ENCODE peak calls at places on chromosomes 3 and 15, in seven cellular contexts. M is ovary, Z is sigmoid colon, S is H9, L is Panc1, J is cardiac muscle cell, I is upper lobe of right lung. O is an unnamed sample.

GRCh38 chr3:188656196-188656982 is 502.4 kb downstream of the LPP start:
- DNase-seq in M (no peak), Z (no peak), S (no peak), L (no peak), J (no peak), I (no peak), O (no peak)

GRCh38 chr3:123732447-123732846 is 147.6 kb upstream of the HACD2 start:
- DNase-seq in M (no peak), Z (no peak), S (no peak), L (peak), J (no peak), I (no peak), O (peak)

GRCh38 chr3:9422712-9423424 is 25.5 kb downstream of the SETD5 start:
- DNase-seq in M (peak), Z (peak), S (peak), L (peak), J (peak), I (no peak), O (peak)

GRCh38 chr3:167113466-167113865 is 266.6 kb downstream of the ZBBX start:
- DNase-seq in M (no peak), Z (no peak), S (no peak), L (no peak), J (no peak), I (no peak), O (no peak)

GRCh38 chr3:15099364-15100098 is 583 bp upstream of the RBSN start:
- DNase-seq in M (no peak), Z (no peak), S (no peak), L (no peak), J (no peak), I (no peak), O (no peak)

GRCh38 chr3:36991923-36992805 is 767 bp downstream of the EPM2AIP1 start:
- DNase-seq in M (no peak), Z (peak), S (no peak), L (no peak), J (no peak), I (no peak), O (peak)

GRCh38 chr3:139577899-139578298 is 38.4 kb upstream of the RBP1 start:
- DNase-seq in M (no peak), Z (no peak), S (peak), L (no peak), J (no peak), I (no peak), O (no peak)

GRCh38 chr3:158434412-158435038 is 136.5 kb upstream of the MLF1 start:
- DNase-seq in M (peak), Z (peak), S (peak), L (peak), J (peak), I (no peak), O (peak)

GRCh38 chr3:35745802-35746484 is 106.6 kb downstream of the ARPP21 start:
- DNase-seq in M (no peak), Z (no peak), S (no peak), L (no peak), J (no peak), I (no peak), O (no peak)

GRCh38 chr3:18667552-18667951 is 242.4 kb upstream of the SATB1 start:
- DNase-seq in M (no peak), Z (no peak), S (no peak), L (no peak), J (no peak), I (no peak), O (no peak)

GRCh38 chr15:22241451-22241850 is 161.1 kb downstream of the OR4M2 start:
- DNase-seq in M (no peak), Z (no peak), S (no peak), L (no peak), J (no peak), I (no peak), O (no peak)

GRCh38 chr3:186719945-186720739 is 3.0 kb downstream of the KNG1 start:
- DNase-seq in M (no peak), Z (no peak), S (no peak), L (no peak), J (no peak), I (no peak), O (no peak)

GRCh38 chr3:67382551-67382950 is 271.9 kb downstream of the SUCLG2 start:
- DNase-seq in M (no peak), Z (no peak), S (no peak), L (no peak), J (no peak), I (no peak), O (no peak)

GRCh38 chr3:105483476-105483875 is 116.8 kb downstream of the ALCAM start:
- DNase-seq in M (no peak), Z (no peak), S (no peak), L (no peak), J (no peak), I (no peak), O (no peak)

GRCh38 chr3:128804017-128804816 is 75.2 kb upstream of the ACAD9 start:
- DNase-seq in M (no peak), Z (no peak), S (no peak), L (no peak), J (no peak), I (no peak), O (no peak)

GRCh38 chr3:79018671-79019136 is 749.1 kb downstream of the ROBO1 start:
- DNase-seq in M (peak), Z (peak), S (peak), L (no peak), J (peak), I (peak), O (peak)

GRCh38 chr3:139540686-139541085 is 1.1 kb upstream of the RBP1 start:
- DNase-seq in M (no peak), Z (no peak), S (no peak), L (no peak), J (no peak), I (no peak), O (no peak)

GRCh38 chr3:97967966-97968365 is 4.3 kb downstream of the RIOX2 start:
- DNase-seq in M (no peak), Z (no peak), S (peak), L (no peak), J (no peak), I (no peak), O (no peak)

GRCh38 chr3:64853456-64853855 is 165.7 kb upstream of the ADAMTS9 start:
- DNase-seq in M (no peak), Z (no peak), S (no peak), L (no peak), J (no peak), I (no peak), O (no peak)

GRCh38 chr3:140436421-140436820 is 241.4 kb upstream of the TRIM42 start:
- DNase-seq in M (no peak), Z (no peak), S (no peak), L (no peak), J (no peak), I (no peak), O (no peak)

GRCh38 chr3:123096701-123097100 is 29.9 kb downstream of the PDIA5 start:
- DNase-seq in M (peak), Z (peak), S (no peak), L (no peak), J (no peak), I (no peak), O (no peak)

GRCh38 chr3:45343947-45344346 is 44.4 kb upstream of the LARS2 start:
- DNase-seq in M (no peak), Z (no peak), S (peak), L (no peak), J (no peak), I (no peak), O (peak)

GRCh38 chr3:14542656-14543055 is 2.5 kb upstream of the GRIP2 start:
- DNase-seq in M (no peak), Z (no peak), S (no peak), L (no peak), J (no peak), I (no peak), O (no peak)

GRCh38 chr3:3739345-3740060 is 59.7 kb upstream of the LRRN1 start:
- DNase-seq in M (no peak), Z (no peak), S (no peak), L (no peak), J (no peak), I (no peak), O (no peak)

GRCh38 chr15:70869346-70869745 is 15.4 kb upstream of the LARP6 start:
- DNase-seq in M (no peak), Z (no peak), S (no peak), L (no peak), J (peak), I (no peak), O (no peak)
- H3K27ac ChIP-seq in M (no peak), Z (no peak), S (no peak), L (no peak), J (no peak), I (no peak), O (no peak)

GRCh38 chr3:143328459-143328858 is 208.9 kb downstream of the CHST2 start:
- DNase-seq in M (no peak), Z (no peak), S (no peak), L (no peak), J (no peak), I (no peak), O (no peak)
- TF ChIP-seq CTCF in M (no peak), Z (no peak), S (no peak), L (no peak), J (no peak), I (no peak), O (no peak)

DNA sequence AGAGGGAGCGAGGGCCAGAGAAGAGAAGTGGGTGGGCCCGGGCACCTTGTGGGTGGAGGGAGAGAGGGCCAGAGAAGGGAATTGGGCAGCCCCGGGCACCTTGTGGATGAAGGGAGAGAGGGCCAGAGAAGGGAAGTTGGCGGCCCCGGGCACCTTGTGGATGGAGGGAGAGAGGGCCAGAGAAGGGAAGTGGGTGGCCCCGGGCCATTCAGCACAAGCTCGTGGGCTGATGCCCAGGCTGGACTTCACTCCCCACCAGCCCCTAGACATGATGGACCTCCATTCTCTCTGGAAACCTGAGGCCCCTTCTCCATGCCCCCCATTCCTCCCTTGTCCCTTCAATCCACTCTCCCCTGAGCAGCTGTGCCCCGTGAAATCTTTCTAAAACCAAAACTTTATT is 15.8 kb downstream of the DUSP7 start:
- DNase-seq in M (no peak), Z (no peak), S (no peak), L (no peak), J (no peak), I (no peak), O (no peak)
- H3K27ac ChIP-seq in M (no peak), Z (no peak), S (no peak), L (no peak), J (no peak), I (peak), O (peak)

DNA sequence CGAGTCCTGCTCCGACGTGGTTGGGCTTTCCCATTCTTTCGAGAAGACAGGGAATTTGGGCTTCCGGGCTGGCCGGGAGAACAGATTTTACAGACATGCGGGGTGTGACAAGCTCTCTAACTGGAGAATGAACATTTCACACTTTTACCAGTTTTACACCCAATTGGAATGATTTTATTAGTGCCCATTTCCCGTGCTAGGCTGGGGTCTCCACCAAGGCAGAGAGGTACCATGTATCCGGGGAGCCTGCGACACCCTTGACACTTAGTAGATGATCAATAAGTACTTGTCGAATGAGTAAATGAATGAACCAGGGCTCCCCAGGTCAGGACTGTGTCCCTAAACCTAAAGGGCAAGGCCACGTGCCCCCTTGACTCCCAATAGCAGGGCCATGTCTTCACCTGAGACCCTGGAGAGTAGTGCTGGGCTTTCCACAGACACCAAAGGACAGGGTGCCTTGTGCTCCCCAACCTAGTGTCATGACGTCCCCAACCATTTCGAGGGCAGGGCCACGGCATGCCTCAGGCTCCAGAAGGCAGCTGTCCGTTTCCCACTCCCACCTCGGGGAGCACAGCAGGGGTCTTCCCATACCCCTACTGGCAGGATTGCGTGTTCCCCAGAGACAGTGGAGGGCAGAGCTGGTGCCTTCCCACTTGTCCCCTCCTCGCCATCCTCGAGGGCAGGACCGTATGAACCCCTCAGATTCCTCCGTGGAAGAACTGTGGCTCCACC is 680 bp upstream of the MYD88 start:
- DNase-seq in M (no peak), Z (no peak), S (peak), L (no peak), J (no peak), I (no peak), O (no peak)
- TF ChIP-seq CTCF in M (no peak), Z (peak), S (peak), L (no peak), J (no peak), I (no peak), O (no peak)

DNA sequence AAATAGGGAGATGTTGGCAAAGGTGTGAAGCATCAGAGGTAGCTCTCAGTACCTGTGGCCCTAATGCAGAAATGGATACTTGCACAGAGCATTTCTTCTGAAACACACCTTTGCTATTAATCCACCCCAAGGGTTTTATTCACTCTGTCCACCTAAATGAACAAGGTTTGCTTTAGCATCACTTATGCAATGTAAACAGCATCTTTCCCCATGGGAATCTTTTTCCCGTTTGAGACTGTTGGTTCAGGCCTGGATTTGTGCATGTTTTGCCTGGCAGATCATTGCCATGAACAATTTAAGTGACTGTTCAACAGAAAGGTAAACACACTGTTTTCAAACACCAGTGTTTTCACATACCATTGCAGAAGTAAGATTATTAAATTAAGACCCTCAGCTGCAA is 508.3 kb downstream of the SOX2 start:
- DNase-seq in M (no peak), Z (no peak), S (no peak), L (no peak), J (no peak), I (no peak), O (no peak)
- H3K27ac ChIP-seq in M (no peak), Z (no peak), S (no peak), L (no peak), J (no peak), I (no peak), O (no peak)

GRCh38 chr15:72341361-72341760 is 21.4 kb upstream of the CELF6 start:
- DNase-seq in M (no peak), Z (no peak), S (peak), L (no peak), J (peak), I (no peak), O (no peak)
- TF ChIP-seq CTCF in M (no peak), Z (no peak), S (peak), L (peak), J (peak), I (no peak), O (no peak)